ENCODE peak calls at places on chromosomes 6 and 20, in nine cellular contexts. G is SK-N-SH, Y is astrocyte, S is endothelial cell of umbilical vein, W is H9, Q is adipocyte, Z is mammary epithelial cell, N is neural progenitor cell, P is fibroblast of lung. A is an unnamed sample. For H3K4me1 and H3K9me3, the result is how much of the 10 kb centered on the place peaks cover.

GRCh38 chr6:25652007-25652515 is at the start of gene SCGN:
- DNase-seq in G (peak), Y (peak), S (peak), W (peak), Q (peak), Z (peak), N (peak), P (peak), A (peak)

GRCh38 chr6:114049367-114049966 is 78.5 kb upstream of the HDAC2 start:
- DNase-seq in G (no peak), Y (peak), S (no peak), W (no peak), Q (no peak), Z (peak), N (no peak), P (no peak), A (no peak)

GRCh38 chr20:24766826-24767622 is 182.0 kb upstream of the CST7 start:
- DNase-seq in G (no peak), Y (no peak), S (no peak), W (peak), Q (no peak), Z (peak), N (no peak), P (no peak), A (no peak)

GRCh38 chr6:144534123-144534676 is 249.1 kb downstream of the UTRN start:
- DNase-seq in G (no peak), Y (no peak), S (no peak), W (no peak), Q (peak), Z (no peak), N (no peak), P (no peak), A (no peak)

GRCh38 chr6:27592481-27593199 is 119.7 kb upstream of the ZNF184 start:
- DNase-seq in G (no peak), Y (peak), S (peak), W (peak), Q (peak), Z (peak), N (peak), P (peak), A (no peak)

GRCh38 chr6:88919032-88919431 is 44.4 kb downstream of the RNGTT start:
- DNase-seq in G (no peak), Y (no peak), S (no peak), W (no peak), Q (peak), Z (no peak), N (no peak), P (peak), A (no peak)

GRCh38 chr20:25284131-25284601 is 36.3 kb downstream of the PYGB start:
- DNase-seq in G (no peak), Y (no peak), S (no peak), W (peak), Q (no peak), Z (no peak), N (no peak), P (no peak), A (peak)

GRCh38 chr20:53599378-53599777 is 5.7 kb upstream of the ZNF217 start:
- DNase-seq in G (no peak), Y (no peak), S (no peak), W (no peak), Q (no peak), Z (no peak), N (no peak), P (no peak), A (no peak)

GRCh38 chr6:148426317-148426977 is 83.8 kb downstream of the SASH1 start:
- DNase-seq in G (no peak), Y (no peak), S (peak), W (no peak), Q (no peak), Z (no peak), N (no peak), P (no peak), A (no peak)

GRCh38 chr6:79224005-79224404 is 10.5 kb downstream of the HMGN3 start:
- DNase-seq in G (no peak), Y (no peak), S (no peak), W (no peak), Q (no peak), Z (no peak), N (no peak), P (no peak), A (no peak)

GRCh38 chr6:33453361-33454008 is 891 bp upstream of the ZBTB9 start:
- DNase-seq in G (peak), Y (peak), S (no peak), W (no peak), Q (peak), Z (peak), N (no peak), P (no peak), A (no peak)

GRCh38 chr6:89323461-89324098 is 8.5 kb upstream of the GABRR2 start:
- DNase-seq in G (no peak), Y (no peak), S (peak), W (no peak), Q (no peak), Z (no peak), N (no peak), P (peak), A (no peak)

GRCh38 chr6:151359486-151359885 is 31.9 kb downstream of the ZBTB2 start:
- DNase-seq in G (no peak), Y (no peak), S (no peak), W (no peak), Q (no peak), Z (no peak), N (no peak), P (no peak), A (no peak)

GRCh38 chr20:11159728-11160127 is 485.9 kb upstream of the JAG1 start:
- DNase-seq in G (no peak), Y (peak), S (peak), W (no peak), Q (peak), Z (peak), N (no peak), P (peak), A (no peak)

GRCh38 chr6:136334853-136335252 is 45.2 kb upstream of the BCLAF1 start:
- DNase-seq in G (no peak), Y (no peak), S (no peak), W (peak), Q (no peak), Z (no peak), N (peak), P (no peak), A (no peak)

GRCh38 chr6:113171882-113172281 is 685.3 kb upstream of the MARCKS start:
- DNase-seq in G (no peak), Y (no peak), S (no peak), W (no peak), Q (no peak), Z (no peak), N (no peak), P (no peak), A (no peak)

GRCh38 chr6:157848693-157849092 is 25.6 kb downstream of the SNX9 start:
- DNase-seq in G (no peak), Y (no peak), S (no peak), W (no peak), Q (no peak), Z (no peak), N (no peak), P (no peak), A (no peak)

GRCh38 chr20:11981366-11981947 is 63.8 kb downstream of the BTBD3 start:
- DNase-seq in G (no peak), Y (no peak), S (no peak), W (no peak), Q (no peak), Z (no peak), N (no peak), P (no peak), A (no peak)

GRCh38 chr6:83812595-83812994 is 40.6 kb upstream of the RIPPLY2 start:
- DNase-seq in G (no peak), Y (no peak), S (no peak), W (no peak), Q (no peak), Z (no peak), N (no peak), P (no peak), A (no peak)

GRCh38 chr6:83815631-83816030 is 37.5 kb upstream of the RIPPLY2 start:
- DNase-seq in G (peak), Y (peak), S (peak), W (no peak), Q (peak), Z (peak), N (no peak), P (no peak), A (no peak)
- H3K9ac ChIP-seq in G (no peak), Y (no peak), S (peak), W (no peak), Q (no peak), Z (no peak), N (no peak), P (no peak), A (no peak)

GRCh38 chr6:129696028-129696418 is 14.0 kb downstream of the ARHGAP18 start:
- DNase-seq in G (no peak), Y (no peak), S (no peak), W (no peak), Q (no peak), Z (no peak), N (no peak), P (no peak), A (no peak)
- H3K4me1 ChIP-seq in G (half or more), Y (under half), S (under half), W (under half), Q (under half), Z (under half), N (under half), P (under half), A (under half)

GRCh38 chr6:164401871-164402270 is 907.5 kb downstream of the C6orf118 start:
- DNase-seq in G (no peak), Y (no peak), S (no peak), W (no peak), Q (no peak), Z (no peak), N (no peak), P (no peak), A (no peak)
- H3K9me3 ChIP-seq in G (under half), Y (under half), S (under half), W (under half), Q (under half), Z (under half), N (under half), P (under half), A (under half)

DNA sequence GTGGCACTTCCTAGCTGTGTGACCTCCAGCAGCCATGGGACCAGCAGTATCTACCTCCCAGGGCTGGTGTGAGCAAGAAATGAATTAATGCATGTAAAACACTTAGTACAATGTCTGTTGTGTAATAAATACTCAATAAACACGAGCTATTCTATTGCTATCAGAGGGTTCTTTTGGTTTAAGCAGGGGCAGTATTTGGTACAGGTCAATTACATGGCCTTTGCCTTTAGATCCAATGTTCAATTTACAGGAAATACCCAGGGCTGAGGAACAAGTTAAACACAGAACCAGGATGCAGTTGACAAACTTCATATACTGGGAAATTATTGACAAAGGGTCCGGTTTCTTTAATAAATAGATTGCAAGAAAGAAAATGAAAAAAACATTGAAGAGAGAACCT is 2.9 kb downstream of the TGM2 start:
- DNase-seq in G (no peak), Y (no peak), S (peak), W (no peak), Q (no peak), Z (no peak), N (no peak), P (no peak), A (no peak)
- H3K9ac ChIP-seq in G (peak), Y (no peak), S (peak), W (no peak), Q (no peak), Z (no peak), N (no peak), P (no peak), A (no peak)

A was measured in kidney.